ENCODE peak calls at places on chromosomes 13 and 19, in six cellular contexts. A is aorta; D is substantia nigra; B is stimulated activated CD4-positive, alpha-beta T cell treated with anti-CD3 and anti-CD28 coated beads, Interleukin-1b, Interleukin-23, amount 100 ng/mL, for 1 hour; S is activated CD4-positive, alpha-beta T cell treated with anti-CD3 and anti-CD28 coated beads for 48 hours; W is T-cell. G is an unnamed sample.

GRCh38 chr19:33203529-33203928 is 9.4 kb downstream of the LRP3 start:
- DNase-seq in A (peak), D (no peak), B (no peak), S (no peak), W (no peak), G (no peak)

GRCh38 chr19:42428676-42429075 is 1.5 kb upstream of the LIPE start:
- DNase-seq in A (no peak), D (no peak), B (no peak), S (no peak), W (no peak), G (no peak)

GRCh38 chr19:29662604-29663404 is 2.5 kb upstream of the PLEKHF1 start:
- DNase-seq in A (peak), D (no peak), B (no peak), S (peak), W (no peak), G (no peak)

GRCh38 chr19:57210381-57210780 is 19.1 kb downstream of the ZNF264 start:
- DNase-seq in A (no peak), D (no peak), B (no peak), S (no peak), W (no peak), G (no peak)

GRCh38 chr19:55058781-55059610 is 4.0 kb downstream of the RDH13 start:
- DNase-seq in A (no peak), D (no peak), B (no peak), S (no peak), W (no peak), G (no peak)

GRCh38 chr19:46812898-46813569 is 24.6 kb upstream of the SLC1A5 start:
- DNase-seq in A (peak), D (no peak), B (no peak), S (no peak), W (no peak), G (no peak)

GRCh38 chr13:40070357-40070756 is 414.9 kb downstream of the COG6 start:
- DNase-seq in A (no peak), D (no peak), B (no peak), S (no peak), W (no peak), G (no peak)

GRCh38 chr19:56341948-56342347 is 27.3 kb upstream of the ZSCAN5A start:
- DNase-seq in A (no peak), D (no peak), B (no peak), S (no peak), W (no peak), G (no peak)

GRCh38 chr19:604355-604754 is 14.7 kb downstream of the HCN2 start:
- DNase-seq in A (no peak), D (no peak), B (no peak), S (peak), W (no peak), G (no peak)

GRCh38 chr13:72570019-72570418 is 157.4 kb downstream of the MZT1 start:
- DNase-seq in A (no peak), D (no peak), B (no peak), S (no peak), W (no peak), G (no peak)

GRCh38 chr13:50366488-50367174 is 351.4 kb downstream of the KCNRG start:
- DNase-seq in A (no peak), D (no peak), B (no peak), S (peak), W (no peak), G (no peak)

GRCh38 chr19:13881231-13881691 is 4.3 kb downstream of the NANOS3 start:
- DNase-seq in A (no peak), D (no peak), B (no peak), S (peak), W (no peak), G (no peak)

GRCh38 chr19:19053508-19054314 is 10.1 kb upstream of the SLC25A42 start:
- DNase-seq in A (peak), D (no peak), B (peak), S (peak), W (peak), G (peak)

GRCh38 chr13:38670627-38671026 is 16.2 kb upstream of the FREM2 start:
- DNase-seq in A (no peak), D (no peak), B (no peak), S (no peak), W (no peak), G (no peak)

GRCh38 chr13:38636756-38637155 is 50.1 kb upstream of the FREM2 start:
- DNase-seq in A (no peak), D (no peak), B (no peak), S (no peak), W (no peak), G (no peak)

GRCh38 chr19:4508698-4509097 is 9.6 kb downstream of the PLIN4 start:
- DNase-seq in A (no peak), D (no peak), B (no peak), S (no peak), W (no peak), G (no peak)

GRCh38 chr19:8890260-8890659 is 58.1 kb downstream of the MBD3L1 start:
- DNase-seq in A (no peak), D (no peak), B (no peak), S (no peak), W (no peak), G (no peak)

G was measured in T-helper 1 cell.